ENCODE peak calls at places on chromosomes 5 and 9, in four cellular contexts. B is adrenal gland, E is stomach, G is A673. M is an unnamed sample.

GRCh38 chr5:98397081-98397480 is 376.4 kb upstream of the RGMB start:
- DNase-seq in B (no peak), E (no peak), G (peak; percentile 1), M (no peak)

GRCh38 chr9:14779566-14780022 is 57.1 kb upstream of the CER1 start:
- DNase-seq in B (no peak), E (no peak), G (no peak), M (no peak)

GRCh38 chr9:119289740-119290139 is 79.5 kb downstream of the BRINP1 start:
- DNase-seq in B (peak; percentile 63), E (peak; percentile 33), G (peak; percentile 63), M (no peak)

GRCh38 chr5:56829137-56829536 is 13.8 kb downstream of the MAP3K1 start:
- DNase-seq in B (no peak), E (no peak), G (no peak), M (peak; percentile 30)

GRCh38 chr5:43110606-43111170 is 10.0 kb upstream of the ZNF131 start:
- DNase-seq in B (no peak), E (no peak), G (no peak), M (no peak)

GRCh38 chr9:35665471-35665818 is 450 bp upstream of the ARHGEF39 start:
- DNase-seq in B (no peak), E (no peak), G (no peak), M (no peak)

GRCh38 chr5:87150630-87151029 is 117.1 kb upstream of the RASA1 start:
- DNase-seq in B (no peak), E (no peak), G (no peak), M (no peak)

GRCh38 chr5:32241034-32241783 is 67.1 kb upstream of the GOLPH3 start:
- DNase-seq in B (no peak), E (no peak), G (no peak), M (no peak)

GRCh38 chr5:181042722-181043121 is 2.7 kb downstream of the BTNL9 start:
- DNase-seq in B (no peak), E (no peak), G (no peak), M (no peak)

GRCh38 chr9:99093492-99093791 is 11.5 kb upstream of the TGFBR1 start:
- DNase-seq in B (no peak), E (no peak), G (no peak), M (no peak)

GRCh38 chr9:119302988-119303698 is 66.1 kb downstream of the BRINP1 start:
- DNase-seq in B (no peak), E (no peak), G (no peak), M (no peak)

GRCh38 chr9:73773896-73774295 is 622.2 kb downstream of the ANXA1 start:
- DNase-seq in B (no peak), E (no peak), G (no peak), M (no peak)

GRCh38 chr9:17236147-17236546 is 101.3 kb downstream of the CNTLN start:
- DNase-seq in B (no peak), E (no peak), G (no peak), M (no peak)

GRCh38 chr9:109119439-109120203 is at the start of gene TMEM245:
- DNase-seq in B (peak; percentile 96), E (peak; percentile 96), G (peak; percentile 100), M (peak; percentile 88)

GRCh38 chr5:67038817-67039603 is 157.6 kb downstream of the CD180 start:
- DNase-seq in B (no peak), E (no peak), G (no peak), M (no peak)

GRCh38 chr9:111828193-111828592 is 33.5 kb upstream of the SHOC1 start:
- DNase-seq in B (no peak), E (no peak), G (peak; percentile 55), M (no peak)

GRCh38 chr9:136686794-136687711 is at the start of gene AGPAT2:
- DNase-seq in B (peak; percentile 75), E (peak; percentile 90), G (peak; percentile 82), M (peak; percentile 48)

GRCh38 chr9:131467214-131467935 is 35.3 kb upstream of the POMT1 start:
- DNase-seq in B (no peak), E (no peak), G (no peak), M (no peak)

GRCh38 chr9:135394699-135395645 is 84.6 kb upstream of the PPP1R26 start:
- DNase-seq in B (no peak), E (no peak), G (no peak), M (no peak)

GRCh38 chr5:2173067-2173466 is 290.3 kb upstream of the IRX4 start:
- DNase-seq in B (no peak), E (no peak), G (no peak), M (no peak)

GRCh38 chr9:91219557-91219956 is 142.2 kb downstream of the AUH start:
- DNase-seq in B (no peak), E (no peak), G (no peak), M (no peak)

GRCh38 chr9:131605770-131606590 is 60.7 kb downstream of the PRRT1B start:
- DNase-seq in B (no peak), E (peak; percentile 70), G (no peak), M (no peak)

GRCh38 chr9:68704498-68704803 is 589 bp upstream of the PIP5K1B start:
- DNase-seq in B (no peak), E (no peak), G (no peak), M (no peak)

GRCh38 chr5:116271432-116271831 is 186.6 kb downstream of the COMMD10 start:
- DNase-seq in B (no peak), E (no peak), G (peak; percentile 11), M (no peak)

GRCh38 chr5:53123702-53124101 is 14.1 kb upstream of the MOCS2 start:
- DNase-seq in B (no peak), E (no peak), G (peak; percentile 8), M (no peak)

GRCh38 chr5:151126199-151126645 is 31.4 kb downstream of the ANXA6 start:
- DNase-seq in B (peak; percentile 67), E (peak; percentile 82), G (peak; percentile 28), M (peak; percentile 62)

GRCh38 chr5:105230516-105230915 is 1667.9 kb upstream of the NUDT12 start:
- DNase-seq in B (no peak), E (no peak), G (no peak), M (no peak)

GRCh38 chr5:179343902-179344300 is 1.4 kb downstream of the ADAMTS2 start:
- DNase-seq in B (peak; percentile 24), E (no peak), G (peak; percentile 31), M (no peak)

GRCh38 chr9:130522233-130522808 is 57.1 kb upstream of the FUBP3 start:
- DNase-seq in B (no peak), E (no peak), G (no peak), M (no peak)

GRCh38 chr5:3740546-3741371 is 145.1 kb downstream of the IRX1 start:
- DNase-seq in B (no peak), E (no peak), G (no peak), M (no peak)

GRCh38 chr9:131417264-131418142 is 23.6 kb downstream of the PRRC2B start:
- DNase-seq in B (no peak), E (no peak), G (no peak), M (no peak)

GRCh38 chr9:32406046-32406445 is 21.6 kb downstream of the ACO1 start:
- DNase-seq in B (no peak), E (no peak), G (no peak), M (no peak)

GRCh38 chr9:101727621-101728524 is 10.6 kb downstream of the GRIN3A start:
- DNase-seq in B (no peak), E (no peak), G (peak; percentile 32), M (no peak)
- TF ChIP-seq CTCF in B (peak; percentile 36), E (no peak), G (peak; percentile 56), M (peak; percentile 47)

DNA sequence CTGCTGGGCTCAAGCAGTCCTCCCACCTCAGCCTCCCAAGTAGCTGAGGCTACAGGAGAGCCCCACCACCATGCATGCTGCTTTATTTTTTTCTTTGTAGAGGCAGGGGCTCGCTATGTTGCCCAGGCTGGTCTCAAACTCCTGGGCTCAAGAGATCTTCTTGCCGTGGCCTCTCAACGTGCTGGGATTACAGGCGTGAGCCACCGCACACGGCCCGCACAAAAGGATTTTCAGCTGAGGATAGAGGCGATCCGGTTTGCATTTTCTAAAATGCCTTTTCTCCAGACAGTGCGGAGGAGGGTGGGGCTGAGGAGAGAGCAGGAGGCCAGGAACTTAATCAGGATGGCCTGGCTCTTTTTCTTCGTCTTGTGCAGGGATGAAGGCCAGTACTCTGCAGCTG is 6.9 kb downstream of the HRH2 start:
- DNase-seq in B (no peak), E (no peak), G (no peak), M (no peak)
- H3K27ac ChIP-seq in B (no peak overlapping the region), E (no peak overlapping the region), G (no peak overlapping the region), M (no peak overlapping the region)

GRCh38 chr5:60843693-60844428 is at the start of gene ELOVL7:
- DNase-seq in B (peak; percentile 76), E (peak; percentile 79), G (peak; percentile 45), M (no peak)
- TF ChIP-seq CTCF in B (no peak), E (no peak), G (peak; percentile 30), M (no peak)

GRCh38 chr9:129322641-129323375 is 144.7 kb upstream of the IER5L start:
- DNase-seq in B (no peak), E (no peak), G (no peak), M (no peak)

GRCh38 chr9:129323999-129324553 is 146.0 kb upstream of the IER5L start:
- DNase-seq in B (no peak), E (no peak), G (no peak), M (no peak)

GRCh38 chr9:129324808-129325491 is 146.9 kb upstream of the IER5L start:
- DNase-seq in B (no peak), E (no peak), G (no peak), M (no peak)

GRCh38 chr9:129322022-129322621 is 144.1 kb upstream of the IER5L start:
- DNase-seq in B (peak; percentile 15), E (no peak), G (no peak), M (peak; percentile 31)

GRCh38 chr9:129323376-129323998 is 145.4 kb upstream of the IER5L start:
- DNase-seq in B (no peak), E (no peak), G (no peak), M (no peak)
- H3K27ac ChIP-seq in B (peak overlapping the region; percentile 51), E (no peak overlapping the region), G (no peak overlapping the region), M (no peak overlapping the region)

DNA sequence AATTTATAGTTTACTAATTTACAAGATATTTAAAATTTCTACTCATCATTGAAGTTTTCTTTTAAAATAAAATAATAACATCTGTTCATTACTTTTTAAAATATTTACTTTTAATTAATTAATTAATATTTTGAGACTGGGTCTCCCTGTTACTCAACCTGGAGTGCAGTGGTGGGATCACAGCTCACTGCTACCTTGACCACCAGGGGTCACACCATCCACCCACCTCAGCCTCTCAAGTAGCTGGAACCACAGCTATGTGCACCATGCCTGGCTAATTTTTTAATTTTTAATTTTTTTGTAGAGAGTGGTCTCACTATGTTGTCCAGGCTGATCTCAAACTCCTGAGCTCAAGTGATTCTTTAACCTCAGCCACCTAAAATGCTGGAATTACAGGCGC is 1013.6 kb downstream of the CDH9 start:
- DNase-seq in B (no peak), E (no peak), G (no peak), M (no peak)
- TF ChIP-seq CTCF in B (no peak), E (no peak), G (peak; percentile 37), M (no peak)

GRCh38 chr9:133375116-133375723 is 640 bp downstream of the SURF4 start:
- DNase-seq in B (no peak), E (peak; percentile 32), G (peak; percentile 54), M (no peak)
- H3K27ac ChIP-seq in B (peak overlapping the region; percentile 95), E (peak overlapping the region; percentile 99), G (peak overlapping the region; percentile 98), M (peak overlapping the region; percentile 84)

GRCh38 chr5:134547999-134548626 is 22.6 kb downstream of the JADE2 start:
- DNase-seq in B (no peak), E (no peak), G (no peak), M (no peak)
- TF ChIP-seq CTCF in B (no peak), E (no peak), G (no peak), M (no peak)

GRCh38 chr9:129491486-129491855 is 129.4 kb downstream of the C9orf50 start:
- DNase-seq in B (no peak), E (peak; percentile 78), G (no peak), M (no peak)
- H3K27ac ChIP-seq in B (no peak overlapping the region), E (peak overlapping the region; percentile 100), G (peak overlapping the region; percentile 98), M (no peak overlapping the region)

M was measured in CD4-positive, alpha-beta T cell.